ENCODE peak calls at places on chromosomes 3 and 15, in seven cellular contexts. F, U, Q, J, K, I and C are unnamed samples.

GRCh38 chr3:107496855-107497254 is 25.9 kb upstream of the BBX start:
- DNase-seq in I (no peak), U (no peak), F (no peak), Q (no peak), K (no peak), J (no peak), C (no peak)

GRCh38 chr15:96362759-96363678 is 32.5 kb downstream of the NR2F2 start:
- DNase-seq in U (no peak), Q (peak; percentile 47), F (no peak), K (no peak), I (no peak), J (no peak), C (peak; percentile 71)

GRCh38 chr3:21682231-21682630 is 68.8 kb downstream of the ZNF385D start:
- DNase-seq in U (no peak), J (no peak), K (no peak), I (no peak), Q (no peak), F (no peak), C (no peak)

GRCh38 chr3:138497851-138498250 is 63.4 kb downstream of the ESYT3 start:
- DNase-seq in J (no peak), Q (no peak), F (no peak), K (no peak), I (no peak), U (no peak), C (no peak)

GRCh38 chr15:81301815-81302399 is 22.0 kb downstream of the STARD5 start:
- DNase-seq in I (no peak), J (no peak), U (no peak), Q (peak; percentile 53), K (no peak), F (peak; percentile 80), C (no peak)

GRCh38 chr15:28984421-28985375 is 98.9 kb downstream of the APBA2 start:
- DNase-seq in K (peak; percentile 3), I (no peak), Q (peak; percentile 26), F (no peak), U (no peak), J (no peak), C (no peak)

GRCh38 chr3:189167027-189167766 is 4.6 kb upstream of the TPRG1 start:
- DNase-seq in J (peak; percentile 14), Q (no peak), F (no peak), K (no peak), I (peak; percentile 70), U (no peak), C (no peak)

GRCh38 chr3:13580256-13581023 is 31.5 kb downstream of the FBLN2 start:
- DNase-seq in Q (no peak), K (peak; percentile 19), I (no peak), F (no peak), U (no peak), J (no peak), C (no peak)

GRCh38 chr3:100040446-100040845 is 73.9 kb downstream of the FILIP1L start:
- DNase-seq in Q (no peak), F (no peak), J (no peak), I (no peak), U (peak; percentile 80), K (no peak), C (no peak)

GRCh38 chr3:106337116-106337515 is 468.3 kb upstream of the CBLB start:
- DNase-seq in I (peak; percentile 44), J (no peak), F (no peak), Q (no peak), U (no peak), K (no peak), C (no peak)

DNA sequence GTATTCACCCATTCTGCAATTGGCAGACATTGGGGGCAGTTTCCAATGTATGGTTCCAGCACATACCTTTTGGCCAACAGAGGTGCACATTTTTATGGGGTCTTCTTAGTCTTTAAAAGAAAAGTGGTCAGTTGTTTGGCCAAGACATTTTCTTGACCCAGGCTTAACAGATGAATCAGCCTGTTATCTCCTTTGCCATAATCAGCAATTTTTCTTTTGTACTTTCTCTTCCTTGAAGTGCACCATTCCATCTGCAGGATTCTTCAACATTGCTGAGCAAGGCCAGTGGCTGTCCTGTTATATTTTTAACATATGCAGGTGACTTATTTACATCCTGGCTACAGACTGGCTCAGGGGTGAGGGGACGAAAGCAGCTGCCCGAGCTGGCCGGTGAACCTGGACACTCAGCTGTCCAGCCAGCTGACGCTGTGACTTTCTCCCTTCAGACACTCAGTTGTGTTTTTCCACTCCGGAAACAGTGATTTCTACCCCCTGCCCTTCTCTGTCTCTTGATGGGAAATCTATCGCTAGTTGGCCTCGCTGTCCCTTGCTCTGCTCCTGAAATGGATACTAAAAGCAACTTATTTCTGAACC is 96.5 kb upstream of the TNFAIP8L3 start:
- DNase-seq in K (no peak), F (no peak), U (peak; percentile 28), I (no peak), J (no peak), Q (no peak), C (no peak)
- H3K4me3 ChIP-seq in K (peak overlapping the region; percentile 37), F (no peak overlapping the region), U (no peak overlapping the region), I (no peak overlapping the region), J (no peak overlapping the region), Q (no peak overlapping the region), C (no peak overlapping the region)

DNA sequence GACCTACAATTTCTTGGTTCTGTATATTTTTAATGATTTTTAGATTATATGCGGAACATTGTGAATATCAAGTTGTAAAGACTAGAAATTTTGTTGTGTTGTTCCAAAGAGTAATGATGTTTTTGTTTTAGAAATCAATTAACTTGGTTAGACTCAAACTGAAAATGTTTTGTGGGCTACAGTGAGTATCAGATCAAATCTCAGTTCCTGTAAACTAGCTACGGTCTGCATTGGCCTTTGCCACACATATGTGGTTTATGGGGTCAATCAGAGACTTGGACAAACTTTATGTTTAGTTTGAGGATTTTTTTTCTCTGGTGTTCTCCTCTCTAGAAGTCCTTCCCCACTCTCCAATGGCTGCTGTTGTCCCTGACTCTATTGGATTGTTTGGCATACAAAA is 308.0 kb upstream of the THRB start:
- DNase-seq in J (no peak), Q (no peak), U (no peak), F (peak; percentile 26), K (no peak), I (no peak), C (no peak)
- TF ChIP-seq MAX in J (no peak), Q (no peak), U (no peak), F (no peak), K (no peak), I (no peak), C (no peak)

GRCh38 chr3:122562923-122563716 is 980 bp downstream of the PARP9 start:
- DNase-seq in F (no peak), J (no peak), K (no peak), U (no peak), I (no peak), Q (no peak), C (no peak)
- H3K4me3 ChIP-seq in F (peak overlapping the region; percentile 57), J (peak overlapping the region; percentile 65), K (peak overlapping the region; percentile 82), U (peak overlapping the region; percentile 60), I (peak overlapping the region; percentile 60), Q (peak overlapping the region; percentile 63), C (no peak overlapping the region)

GRCh38 chr3:16249336-16249735 is 15.4 kb downstream of the DPH3 start:
- DNase-seq in J (peak; percentile 70), Q (peak; percentile 51), K (no peak), U (peak; percentile 19), I (peak; percentile 43), F (no peak), C (peak; percentile 78)
- TF ChIP-seq MAX in J (no peak), Q (no peak), K (no peak), U (no peak), I (no peak), F (no peak), C (no peak)

GRCh38 chr3:67500699-67501098 is 153.7 kb downstream of the SUCLG2 start:
- DNase-seq in J (no peak), I (no peak), U (no peak), Q (no peak), K (peak; percentile 20), F (no peak), C (no peak)
- H3K4me3 ChIP-seq in J (no peak overlapping the region), I (no peak overlapping the region), U (no peak overlapping the region), Q (no peak overlapping the region), K (no peak overlapping the region), F (no peak overlapping the region), C (no peak overlapping the region)

GRCh38 chr3:140903196-140903595 is 38.4 kb upstream of the SLC25A36 start:
- DNase-seq in I (no peak), J (no peak), K (no peak), Q (no peak), F (no peak), U (no peak), C (no peak)
- TF ChIP-seq MAX in I (no peak), J (no peak), K (no peak), Q (no peak), F (no peak), U (no peak), C (no peak)